ENCODE peak calls at places on chromosome X, in six cellular contexts. W is HEK293T; Q is activated gamma-delta T cell treated with Interleukin-2 at 50 U/mL for 16 hours; R is NCI-H2029; Z is T-helper 2 cell treated with Interferon-gamma antibody and Interleukin-4, amounts not matched to agents 5 μg/mL and 100 μg/mL, for 36 hours; H is MCF 10A. O is an unnamed sample.

GRCh38 chrX:51484616-51485015 is 11.8 kb downstream of the NUDT11 start:
- DNase-seq in Z (no peak), R (no peak), H (no peak), W (no peak), Q (no peak), O (no peak)

GRCh38 chrX:20063153-20063552 is 53.6 kb downstream of the MAP7D2 start:
- DNase-seq in Q (no peak), H (no peak), W (no peak), R (no peak), Z (no peak), O (no peak)

GRCh38 chrX:154135458-154136229 is 8.4 kb upstream of the OPN1LW start:
- DNase-seq in Z (peak), Q (no peak), H (no peak), R (no peak), W (no peak), O (no peak)

GRCh38 chrX:40644821-40645358 is 2.5 kb downstream of the CXorf38 start:
- DNase-seq in H (peak), Q (peak), R (peak), W (no peak), Z (peak), O (peak)

GRCh38 chrX:68694429-68695205 is 47.2 kb downstream of the STARD8 start:
- DNase-seq in Q (no peak), R (no peak), Z (no peak), W (no peak), H (no peak), O (no peak)

GRCh38 chrX:15903186-15903681 is 48.6 kb upstream of the AP1S2 start:
- DNase-seq in H (no peak), W (no peak), Q (no peak), R (no peak), Z (peak), O (no peak)

GRCh38 chrX:55624403-55624802 is 1.2 kb downstream of the FOXR2 start:
- DNase-seq in Q (no peak), Z (no peak), R (no peak), H (no peak), W (no peak), O (no peak)

GRCh38 chrX:130984782-130985181 is 73.4 kb upstream of the ARHGAP36 start:
- DNase-seq in R (no peak), Z (no peak), Q (no peak), W (no peak), H (no peak), O (no peak)

GRCh38 chrX:140180585-140180984 is 215.3 kb upstream of the CXorf66 start:
- DNase-seq in H (peak), Q (no peak), Z (no peak), W (no peak), R (no peak), O (peak)

GRCh38 chrX:129716507-129716906 is 22.3 kb upstream of the XPNPEP2 start:
- DNase-seq in Q (no peak), W (no peak), H (no peak), Z (no peak), R (no peak), O (no peak)

GRCh38 chrX:123153846-123154335 is 30.2 kb upstream of the GRIA3 start:
- DNase-seq in Q (no peak), W (peak), Z (no peak), R (no peak), H (peak), O (no peak)

GRCh38 chrX:318739-319578 is at the start of gene GTPBP6:
- DNase-seq in Q (peak), H (peak), R (no peak), W (peak), Z (peak), O (peak)

GRCh38 chrX:23884427-23885024 is 23.2 kb downstream of the APOO start:
- DNase-seq in H (peak), W (no peak), Z (no peak), Q (no peak), R (no peak), O (peak)

GRCh38 chrX:139889760-139890159 is 43.1 kb downstream of the ATP11C start:
- DNase-seq in Z (no peak), H (peak), Q (no peak), R (no peak), W (no peak), O (peak)

O was measured in epithelial cell of esophagus.